ENCODE peak calls at places on chromosomes 16 and 17, in seven cellular contexts. One of them, this sample, is unnamed.

GRCh38 chr17:73304438-73304837 is 7.4 kb downstream of the CDC42EP4 start:
- DNase-seq in neural crest cell: no peak
- DNase-seq in endodermal cell: no peak
- DNase-seq in transverse colon: no peak
- DNase-seq in fibroblast of lung: no peak
- DNase-seq in nephron progenitor cell: no peak
- DNase-seq in IMR-90: no peak
- DNase-seq in this sample: no peak

GRCh38 chr17:69967910-69968411 is 107.1 kb upstream of the KCNJ16 start:
- DNase-seq in neural crest cell: no peak
- DNase-seq in endodermal cell: no peak
- DNase-seq in transverse colon: no peak
- DNase-seq in fibroblast of lung: peak; percentile 83
- DNase-seq in nephron progenitor cell: no peak
- DNase-seq in IMR-90: peak; percentile 98
- DNase-seq in this sample: no peak

GRCh38 chr16:68265078-68265925 is 976 bp downstream of the SLC7A6 start:
- DNase-seq in neural crest cell: no peak
- DNase-seq in endodermal cell: peak; percentile 77
- DNase-seq in transverse colon: peak; percentile 76
- DNase-seq in fibroblast of lung: peak; percentile 46
- DNase-seq in nephron progenitor cell: peak; percentile 33
- DNase-seq in IMR-90: peak; percentile 69
- DNase-seq in this sample: no peak

GRCh38 chr16:10280262-10281170 is 98.3 kb upstream of the GRIN2A start:
- DNase-seq in neural crest cell: no peak
- DNase-seq in endodermal cell: no peak
- DNase-seq in transverse colon: no peak
- DNase-seq in fibroblast of lung: no peak
- DNase-seq in nephron progenitor cell: no peak
- DNase-seq in IMR-90: no peak
- DNase-seq in this sample: no peak

GRCh38 chr16:69223882-69224281 is 36.9 kb downstream of the SNTB2 start:
- DNase-seq in neural crest cell: no peak
- DNase-seq in endodermal cell: no peak
- DNase-seq in transverse colon: no peak
- DNase-seq in fibroblast of lung: peak; percentile 59
- DNase-seq in nephron progenitor cell: no peak
- DNase-seq in IMR-90: peak; percentile 79
- DNase-seq in this sample: no peak

GRCh38 chr17:77453613-77454559 is 313.1 kb downstream of the SEC14L1 start:
- DNase-seq in neural crest cell: no peak
- DNase-seq in endodermal cell: no peak
- DNase-seq in transverse colon: peak; percentile 89
- DNase-seq in fibroblast of lung: no peak
- DNase-seq in nephron progenitor cell: no peak
- DNase-seq in IMR-90: no peak
- DNase-seq in this sample: no peak

GRCh38 chr17:1413281-1413791 is 13.3 kb upstream of the YWHAE start:
- DNase-seq in neural crest cell: no peak
- DNase-seq in endodermal cell: no peak
- DNase-seq in transverse colon: peak; percentile 26
- DNase-seq in fibroblast of lung: peak; percentile 91
- DNase-seq in nephron progenitor cell: no peak
- DNase-seq in IMR-90: peak; percentile 86
- DNase-seq in this sample: no peak

GRCh38 chr17:44940321-44940720 is 7.3 kb downstream of the KIF18B start:
- DNase-seq in neural crest cell: no peak
- DNase-seq in endodermal cell: peak; percentile 58
- DNase-seq in transverse colon: no peak
- DNase-seq in fibroblast of lung: no peak
- DNase-seq in nephron progenitor cell: no peak
- DNase-seq in IMR-90: no peak
- DNase-seq in this sample: no peak

GRCh38 chr17:8126306-8127066 is 2.6 kb upstream of the HES7 start:
- DNase-seq in neural crest cell: peak; percentile 30
- DNase-seq in endodermal cell: peak; percentile 89
- DNase-seq in transverse colon: peak; percentile 58
- DNase-seq in fibroblast of lung: peak; percentile 61
- DNase-seq in nephron progenitor cell: peak; percentile 81
- DNase-seq in IMR-90: peak; percentile 52
- DNase-seq in this sample: no peak

GRCh38 chr17:30290696-30291570 is 811 bp downstream of the BLMH start:
- DNase-seq in neural crest cell: peak; percentile 41
- DNase-seq in endodermal cell: peak; percentile 85
- DNase-seq in transverse colon: peak; percentile 58
- DNase-seq in fibroblast of lung: peak; percentile 29
- DNase-seq in nephron progenitor cell: peak; percentile 69
- DNase-seq in IMR-90: peak; percentile 21
- DNase-seq in this sample: peak; percentile 23

GRCh38 chr16:81629896-81630631 is 149.0 kb upstream of the PLCG2 start:
- DNase-seq in neural crest cell: no peak
- DNase-seq in endodermal cell: no peak
- DNase-seq in transverse colon: no peak
- DNase-seq in fibroblast of lung: no peak
- DNase-seq in nephron progenitor cell: no peak
- DNase-seq in IMR-90: no peak
- DNase-seq in this sample: no peak

GRCh38 chr16:20814761-20815160 is 8.4 kb downstream of the REXO5 start:
- DNase-seq in neural crest cell: no peak
- DNase-seq in endodermal cell: no peak
- DNase-seq in transverse colon: no peak
- DNase-seq in fibroblast of lung: no peak
- DNase-seq in nephron progenitor cell: no peak
- DNase-seq in IMR-90: peak; percentile 0
- DNase-seq in this sample: no peak

GRCh38 chr16:13781579-13782338 is 138.2 kb upstream of the ERCC4 start:
- DNase-seq in neural crest cell: no peak
- DNase-seq in endodermal cell: no peak
- DNase-seq in transverse colon: no peak
- DNase-seq in fibroblast of lung: no peak
- DNase-seq in nephron progenitor cell: no peak
- DNase-seq in IMR-90: no peak
- DNase-seq in this sample: no peak

GRCh38 chr17:66292351-66292750 is 10.1 kb upstream of the PRKCA start:
- DNase-seq in neural crest cell: no peak
- DNase-seq in endodermal cell: no peak
- DNase-seq in transverse colon: no peak
- DNase-seq in fibroblast of lung: no peak
- DNase-seq in nephron progenitor cell: no peak
- DNase-seq in IMR-90: no peak
- DNase-seq in this sample: no peak

GRCh38 chr17:66287911-66288310 is 14.5 kb upstream of the PRKCA start:
- DNase-seq in neural crest cell: no peak
- DNase-seq in endodermal cell: no peak
- DNase-seq in transverse colon: peak; percentile 46
- DNase-seq in fibroblast of lung: no peak
- DNase-seq in nephron progenitor cell: no peak
- DNase-seq in IMR-90: no peak
- DNase-seq in this sample: no peak

GRCh38 chr17:66285149-66285548 is 17.3 kb upstream of the PRKCA start:
- DNase-seq in neural crest cell: no peak
- DNase-seq in endodermal cell: no peak
- DNase-seq in transverse colon: no peak
- DNase-seq in fibroblast of lung: no peak
- DNase-seq in nephron progenitor cell: no peak
- DNase-seq in IMR-90: no peak
- DNase-seq in this sample: no peak

GRCh38 chr17:66290097-66290722 is 12.2 kb upstream of the PRKCA start:
- DNase-seq in neural crest cell: no peak
- DNase-seq in endodermal cell: no peak
- DNase-seq in transverse colon: no peak
- DNase-seq in fibroblast of lung: no peak
- DNase-seq in nephron progenitor cell: no peak
- DNase-seq in IMR-90: no peak
- DNase-seq in this sample: no peak
- TF ChIP-seq CTCF in neural crest cell: peak; percentile 21
- TF ChIP-seq CTCF in endodermal cell: peak; percentile 42
- TF ChIP-seq CTCF in transverse colon: no peak
- TF ChIP-seq CTCF in fibroblast of lung: no peak
- TF ChIP-seq CTCF in nephron progenitor cell: no peak
- TF ChIP-seq CTCF in IMR-90: peak; percentile 29
- TF ChIP-seq CTCF in this sample: peak; percentile 25

GRCh38 chr16:25707553-25707952 is 15.8 kb downstream of the HS3ST4 start:
- DNase-seq in neural crest cell: no peak
- DNase-seq in endodermal cell: no peak
- DNase-seq in transverse colon: no peak
- DNase-seq in fibroblast of lung: no peak
- DNase-seq in nephron progenitor cell: no peak
- DNase-seq in IMR-90: no peak
- DNase-seq in this sample: no peak

GRCh38 chr16:25713785-25714570 is 22.2 kb downstream of the HS3ST4 start:
- DNase-seq in neural crest cell: no peak
- DNase-seq in endodermal cell: no peak
- DNase-seq in transverse colon: no peak
- DNase-seq in fibroblast of lung: no peak
- DNase-seq in nephron progenitor cell: no peak
- DNase-seq in IMR-90: no peak
- DNase-seq in this sample: no peak

GRCh38 chr16:25709182-25709581 is 17.4 kb downstream of the HS3ST4 start:
- DNase-seq in neural crest cell: no peak
- DNase-seq in endodermal cell: peak; percentile 48
- DNase-seq in transverse colon: no peak
- DNase-seq in fibroblast of lung: no peak
- DNase-seq in nephron progenitor cell: no peak
- DNase-seq in IMR-90: no peak
- DNase-seq in this sample: no peak

GRCh38 chr16:25707982-25708583 is 16.3 kb downstream of the HS3ST4 start:
- DNase-seq in neural crest cell: no peak
- DNase-seq in endodermal cell: peak; percentile 83
- DNase-seq in transverse colon: peak; percentile 10
- DNase-seq in fibroblast of lung: no peak
- DNase-seq in nephron progenitor cell: peak; percentile 28
- DNase-seq in IMR-90: no peak
- DNase-seq in this sample: no peak
- TF ChIP-seq CTCF in neural crest cell: peak; percentile 69
- TF ChIP-seq CTCF in endodermal cell: peak; percentile 88
- TF ChIP-seq CTCF in transverse colon: peak; percentile 33
- TF ChIP-seq CTCF in fibroblast of lung: no peak
- TF ChIP-seq CTCF in nephron progenitor cell: peak; percentile 60
- TF ChIP-seq CTCF in IMR-90: peak; percentile 29
- TF ChIP-seq CTCF in this sample: peak; percentile 70

GRCh38 chr16:56600398-56600999 is 7.9 kb upstream of the MT2A start:
- DNase-seq in neural crest cell: peak; percentile 35
- DNase-seq in endodermal cell: peak; percentile 73
- DNase-seq in transverse colon: no peak
- DNase-seq in fibroblast of lung: peak; percentile 63
- DNase-seq in nephron progenitor cell: peak; percentile 21
- DNase-seq in IMR-90: peak; percentile 66
- DNase-seq in this sample: no peak
- TF ChIP-seq CTCF in neural crest cell: peak; percentile 66
- TF ChIP-seq CTCF in endodermal cell: peak; percentile 76
- TF ChIP-seq CTCF in transverse colon: peak; percentile 48
- TF ChIP-seq CTCF in fibroblast of lung: peak; percentile 50
- TF ChIP-seq CTCF in nephron progenitor cell: peak; percentile 49
- TF ChIP-seq CTCF in IMR-90: peak; percentile 70
- TF ChIP-seq CTCF in this sample: peak; percentile 62

DNA sequence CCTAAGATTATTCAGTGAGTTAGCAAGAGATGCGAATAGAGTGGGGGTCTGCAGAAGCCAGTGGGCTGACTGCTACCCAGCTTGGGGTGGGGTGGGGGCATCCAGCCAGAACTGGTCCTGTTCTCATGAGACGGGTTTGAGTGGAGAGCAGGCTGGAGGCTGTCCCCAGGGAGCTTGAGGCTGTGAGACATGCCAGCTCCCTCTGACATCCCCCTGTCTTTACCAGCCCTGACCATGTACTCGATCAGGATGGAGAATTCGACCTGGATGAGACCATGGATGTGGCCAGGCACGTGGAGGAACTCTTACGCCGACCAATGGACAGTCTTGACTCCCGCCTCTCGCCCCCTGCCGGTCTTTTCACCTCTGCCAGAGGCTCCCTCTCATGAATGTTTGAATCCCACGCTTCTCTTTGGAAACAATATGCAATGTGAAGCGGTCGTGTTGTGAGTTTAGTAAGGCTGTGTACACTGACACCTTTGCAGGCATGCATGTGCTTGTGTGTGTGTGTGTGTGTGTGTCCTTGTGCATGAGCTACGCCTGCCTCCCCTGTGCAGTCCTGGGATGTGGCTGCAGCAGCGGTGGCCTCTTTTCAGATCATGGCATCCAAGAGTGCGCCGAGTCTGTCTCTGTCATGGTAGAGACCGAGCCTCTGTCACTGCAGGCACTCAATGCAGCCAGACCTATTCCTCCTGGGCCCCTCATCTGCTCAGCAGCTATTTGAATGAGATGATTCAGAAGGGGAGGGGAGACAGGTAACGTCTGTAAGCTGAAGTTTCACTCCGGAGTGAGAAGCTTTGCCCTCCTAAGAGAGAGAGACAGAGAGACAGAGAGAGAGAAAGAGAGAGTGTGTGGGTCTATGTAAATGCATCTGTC is 22.2 kb downstream of the STAT5A start:
- DNase-seq in neural crest cell: no peak
- DNase-seq in endodermal cell: peak; percentile 82
- DNase-seq in transverse colon: no peak
- DNase-seq in fibroblast of lung: no peak
- DNase-seq in nephron progenitor cell: no peak
- DNase-seq in IMR-90: no peak
- DNase-seq in this sample: no peak
- TF ChIP-seq CTCF in neural crest cell: no peak
- TF ChIP-seq CTCF in endodermal cell: peak; percentile 57
- TF ChIP-seq CTCF in transverse colon: no peak
- TF ChIP-seq CTCF in fibroblast of lung: no peak
- TF ChIP-seq CTCF in nephron progenitor cell: no peak
- TF ChIP-seq CTCF in IMR-90: no peak
- TF ChIP-seq CTCF in this sample: no peak

DNA sequence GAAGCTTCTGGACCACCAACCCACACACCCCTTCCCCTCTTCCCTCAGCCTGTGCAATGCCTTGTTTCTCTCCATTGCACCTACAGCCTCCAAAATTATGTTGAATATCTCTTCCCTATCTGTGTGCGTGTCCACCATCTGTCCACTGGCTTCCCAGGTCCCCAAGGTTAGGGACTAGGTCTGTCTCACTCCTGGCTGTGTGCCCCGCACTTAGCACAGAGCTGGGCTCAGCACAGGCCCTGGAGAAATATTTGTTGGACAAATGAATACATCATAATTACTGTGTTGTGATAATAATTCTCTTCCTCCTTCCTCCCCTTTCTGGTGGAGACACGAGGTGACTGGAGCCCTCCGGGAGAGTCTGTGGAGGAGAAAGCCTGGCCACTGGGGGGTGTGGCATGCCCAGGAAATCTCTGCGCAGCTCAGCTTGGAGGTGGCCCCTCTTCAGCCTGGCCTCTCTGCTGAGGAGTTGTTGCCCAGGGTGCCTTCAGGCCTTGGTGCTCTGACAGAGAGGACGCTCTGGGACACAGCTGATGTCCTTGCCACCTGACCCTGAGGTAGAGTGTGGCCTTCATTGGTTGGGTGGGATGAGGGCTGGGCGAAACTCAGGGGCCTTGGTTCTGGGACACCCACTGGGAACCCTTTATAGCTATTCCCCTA is 3.3 kb upstream of the BRD7 start:
- DNase-seq in neural crest cell: peak; percentile 48
- DNase-seq in endodermal cell: peak; percentile 83
- DNase-seq in transverse colon: no peak
- DNase-seq in fibroblast of lung: peak; percentile 21
- DNase-seq in nephron progenitor cell: peak; percentile 56
- DNase-seq in IMR-90: no peak
- DNase-seq in this sample: no peak
- TF ChIP-seq CTCF in neural crest cell: peak; percentile 56
- TF ChIP-seq CTCF in endodermal cell: peak; percentile 56
- TF ChIP-seq CTCF in transverse colon: peak; percentile 16
- TF ChIP-seq CTCF in fibroblast of lung: peak; percentile 23
- TF ChIP-seq CTCF in nephron progenitor cell: peak; percentile 31
- TF ChIP-seq CTCF in IMR-90: peak; percentile 24
- TF ChIP-seq CTCF in this sample: peak; percentile 38